ENCODE peak calls at places on chromosome 13, in eight cellular contexts. R, V, C, T, W, H, L and Q are unnamed samples.

GRCh38 chr13:45337395-45337794 is 3.6 kb downstream of the TPT1 start:
- DNase-seq in T (no peak), C (no peak), W (no peak), H (no peak), R (no peak), V (no peak), L (no peak), Q (no peak)

GRCh38 chr13:26914148-26914547 is 153.6 kb upstream of the GPR12 start:
- DNase-seq in L (no peak), W (no peak), T (no peak), C (no peak), R (no peak), V (no peak), H (no peak), Q (no peak)

GRCh38 chr13:28339419-28339818 is 155.5 kb downstream of the FLT1 start:
- DNase-seq in L (no peak), C (no peak), R (no peak), H (no peak), V (no peak), T (no peak), W (no peak), Q (no peak)

GRCh38 chr13:34044660-34045080 is 226.7 kb downstream of the RFC3 start:
- DNase-seq in W (no peak), V (no peak), L (no peak), R (no peak), T (peak; percentile 78), H (no peak), C (no peak), Q (no peak)

GRCh38 chr13:24135674-24136300 is 24.7 kb upstream of the SPATA13 start:
- DNase-seq in L (no peak), W (no peak), V (no peak), C (no peak), T (no peak), H (no peak), R (no peak), Q (no peak)

GRCh38 chr13:112067121-112067741 is at the start of gene SOX1:
- DNase-seq in L (no peak), C (no peak), H (no peak), V (no peak), R (no peak), W (no peak), T (no peak), Q (no peak)

GRCh38 chr13:75494491-75494890 is 12.5 kb upstream of the TBC1D4 start:
- DNase-seq in V (no peak), C (no peak), H (no peak), L (no peak), W (no peak), T (no peak), R (no peak), Q (no peak)

GRCh38 chr13:29817604-29818378 is 32.6 kb downstream of the UBL3 start:
- DNase-seq in C (no peak), W (no peak), H (no peak), R (no peak), T (no peak), V (no peak), L (peak; percentile 15), Q (no peak)

GRCh38 chr13:107347641-107348369 is 779.9 kb upstream of the ARGLU1 start:
- DNase-seq in W (no peak), L (no peak), C (no peak), H (no peak), V (no peak), T (no peak), R (no peak), Q (no peak)

GRCh38 chr13:44967656-44968451 is 21.4 kb downstream of the NUFIP1 start:
- DNase-seq in T (no peak), C (no peak), W (no peak), R (no peak), H (no peak), L (no peak), V (no peak), Q (no peak)

GRCh38 chr13:29589234-29589633 is 6.3 kb downstream of the SLC7A1 start:
- DNase-seq in C (no peak), V (no peak), W (peak; percentile 46), L (no peak), R (no peak), H (no peak), T (no peak), Q (no peak)

GRCh38 chr13:110907951-110908898 is 6.6 kb downstream of the ANKRD10 start:
- DNase-seq in L (no peak), C (no peak), T (no peak), V (no peak), W (no peak), R (no peak), H (no peak), Q (no peak)

GRCh38 chr13:44516771-44517170 is 59.4 kb downstream of the TSC22D1 start:
- DNase-seq in C (no peak), W (no peak), V (no peak), L (no peak), R (no peak), T (no peak), H (no peak), Q (no peak)

GRCh38 chr13:86476656-86477055 is 677.4 kb upstream of the SLITRK6 start:
- DNase-seq in V (no peak), R (no peak), T (no peak), C (no peak), W (no peak), H (no peak), L (no peak), Q (no peak)

GRCh38 chr13:109684836-109685602 is 101.4 kb downstream of the IRS2 start:
- DNase-seq in L (no peak), T (no peak), C (no peak), H (no peak), W (peak; percentile 66), R (no peak), V (no peak), Q (no peak)

GRCh38 chr13:50731400-50731799 is 112.1 kb downstream of the DLEU7 start:
- DNase-seq in T (peak; percentile 40), H (no peak), W (no peak), V (no peak), C (no peak), R (no peak), L (no peak), Q (no peak)

GRCh38 chr13:99150575-99151370 is 49.9 kb upstream of the UBAC2 start:
- DNase-seq in V (no peak), C (no peak), H (no peak), L (no peak), T (peak; percentile 58), R (no peak), W (no peak), Q (no peak)

GRCh38 chr13:65594255-65594654 is 1635.9 kb downstream of the PCDH9 start:
- DNase-seq in R (no peak), V (no peak), L (no peak), T (peak; percentile 69), W (no peak), H (no peak), C (no peak), Q (no peak)